ENCODE peak calls at places on chromosomes 16 and 17, in ten cellular contexts. Y is sigmoid colon, P is GM12878, T is transverse colon, V is tibial nerve, Z is stomach, Q is esophagus muscularis mucosa, G is H1, W is A549, L is ovary. K is an unnamed sample.
A peak's percentile ranks its signal among the peaks of the same experiment; 100 is the strongest.

GRCh38 chr17:28967240-28968135 is 16.2 kb upstream of the PHF12 start:
- DNase-seq in T (no peak), L (no peak), W (no peak), Y (no peak), G (no peak), Z (no peak), Q (no peak), V (no peak), P (no peak), K (no peak)

GRCh38 chr16:86252596-86252995 is 257.7 kb upstream of the FOXF1 start:
- DNase-seq in G (peak; percentile 9), Y (no peak), L (no peak), P (no peak), T (peak; percentile 24), Q (no peak), V (no peak), Z (no peak), W (no peak), K (no peak)

GRCh38 chr16:89000207-89000959 is 23.4 kb upstream of the CBFA2T3 start:
- DNase-seq in Y (no peak), T (no peak), Q (no peak), V (no peak), L (no peak), P (no peak), W (no peak), Z (no peak), G (no peak), K (no peak)

GRCh38 chr16:3825103-3825502 is 55.4 kb downstream of the CREBBP start:
- DNase-seq in L (no peak), G (no peak), T (no peak), P (no peak), V (no peak), Z (no peak), Q (no peak), W (no peak), Y (no peak), K (no peak)

GRCh38 chr17:80872011-80872929 is 119.4 kb upstream of the CHMP6 start:
- DNase-seq in T (no peak), P (no peak), L (no peak), V (no peak), Y (peak; percentile 50), Q (no peak), G (no peak), Z (no peak), W (no peak), K (no peak)

GRCh38 chr17:82113422-82113821 is 15.4 kb upstream of the FASN start:
- DNase-seq in P (no peak), L (no peak), T (no peak), Y (no peak), V (no peak), G (no peak), Q (no peak), Z (no peak), W (no peak), K (no peak)

GRCh38 chr16:6124136-6124535 is 1026.5 kb upstream of the EEF2KMT start:
- DNase-seq in P (no peak), L (no peak), T (no peak), V (no peak), Y (no peak), G (no peak), W (no peak), Q (peak; percentile 21), Z (no peak), K (no peak)

GRCh38 chr17:10776372-10776771 is 27.5 kb downstream of the TMEM238L start:
- DNase-seq in W (no peak), G (no peak), Y (peak; percentile 5), L (no peak), P (no peak), Q (no peak), T (no peak), V (no peak), Z (no peak), K (no peak)

GRCh38 chr17:81924557-81925532 is 2.7 kb downstream of the MAFG start:
- DNase-seq in G (no peak), Q (no peak), T (no peak), W (no peak), V (no peak), Z (no peak), P (no peak), L (no peak), Y (no peak), K (no peak)

GRCh38 chr17:50212121-50212843 is 10.9 kb upstream of the COL1A1 start:
- DNase-seq in V (peak; percentile 17), Q (no peak), Z (no peak), Y (peak; percentile 91), L (peak; percentile 73), W (no peak), P (no peak), G (no peak), T (peak; percentile 41), K (no peak)

GRCh38 chr17:17105976-17106375 is 63.7 kb downstream of the MPRIP start:
- DNase-seq in Q (no peak), V (no peak), T (no peak), G (no peak), L (no peak), W (no peak), Y (no peak), P (no peak), Z (no peak), K (no peak)

GRCh38 chr17:69012895-69013805 is 47.6 kb downstream of the ABCA9 start:
- DNase-seq in W (no peak), T (no peak), Z (no peak), Q (no peak), G (no peak), L (no peak), P (no peak), V (no peak), Y (no peak), K (no peak)

GRCh38 chr17:72946126-72946525 is 146.4 kb downstream of the SLC39A11 start:
- DNase-seq in P (no peak), Y (no peak), G (no peak), L (no peak), Q (no peak), T (no peak), V (no peak), W (no peak), Z (no peak), K (no peak)

GRCh38 chr17:59366773-59367656 is 35.6 kb downstream of the YPEL2 start:
- DNase-seq in W (no peak), L (peak; percentile 48), Q (no peak), T (peak; percentile 77), P (no peak), Z (peak; percentile 89), G (no peak), Y (peak; percentile 74), V (no peak), K (no peak)

GRCh38 chr17:12627776-12628491 is 37.8 kb upstream of the MYOCD start:
- DNase-seq in Z (no peak), Q (no peak), T (no peak), W (no peak), Y (no peak), V (no peak), G (no peak), L (no peak), P (no peak), K (no peak)

DNA sequence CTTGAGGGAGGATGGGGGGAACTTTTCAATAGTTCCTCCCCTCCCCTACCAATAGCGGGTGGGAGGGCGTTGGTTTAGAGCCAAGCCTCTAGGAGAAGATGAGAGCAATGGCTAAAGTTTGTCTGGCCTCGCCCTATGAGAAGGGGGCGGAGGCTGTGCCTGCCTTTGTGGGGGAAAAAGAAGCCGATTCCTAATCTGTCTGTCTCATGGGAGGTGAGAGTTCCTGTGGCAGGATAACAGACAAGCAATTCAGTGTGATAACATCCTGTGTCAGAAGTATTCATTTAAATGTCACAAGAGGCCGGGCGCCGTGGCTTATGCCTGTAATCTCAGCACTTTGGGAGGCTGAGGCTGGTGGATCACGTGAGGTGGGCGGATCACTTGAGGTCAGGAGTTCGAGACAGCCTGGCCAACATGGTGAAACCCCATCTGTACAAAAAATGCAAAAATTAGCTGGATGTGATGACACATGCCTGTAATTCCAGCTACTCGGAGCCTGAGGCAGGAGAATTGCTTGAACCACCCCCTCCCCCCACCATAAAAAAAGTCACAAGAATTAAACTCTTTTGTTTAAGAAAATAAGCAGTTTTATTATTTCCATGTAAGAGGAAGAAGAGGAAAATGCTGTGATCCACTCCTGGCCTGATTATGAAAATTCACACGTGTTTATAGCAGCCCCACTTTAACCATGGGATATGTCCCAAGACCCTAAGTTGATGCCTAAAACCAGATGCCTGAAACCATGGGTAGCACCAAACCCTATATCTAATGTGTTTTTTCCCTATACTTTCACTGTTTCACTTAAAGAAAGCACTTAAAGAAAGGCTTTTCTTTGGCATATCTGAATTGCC is 1.7 kb downstream of the SLFN5 start:
- DNase-seq in Y (peak; percentile 92), V (peak; percentile 85), P (no peak), Q (peak; percentile 95), T (peak; percentile 68), G (no peak), L (peak; percentile 33), Z (peak; percentile 66), W (peak; percentile 34), K (peak; percentile 94)
- TF ChIP-seq EP300 in Y (no peak), V (no peak), P (no peak), Q (no peak), T (no peak), G (no peak), L (peak; percentile 22), Z (no peak), W (no peak), K (no peak)

DNA sequence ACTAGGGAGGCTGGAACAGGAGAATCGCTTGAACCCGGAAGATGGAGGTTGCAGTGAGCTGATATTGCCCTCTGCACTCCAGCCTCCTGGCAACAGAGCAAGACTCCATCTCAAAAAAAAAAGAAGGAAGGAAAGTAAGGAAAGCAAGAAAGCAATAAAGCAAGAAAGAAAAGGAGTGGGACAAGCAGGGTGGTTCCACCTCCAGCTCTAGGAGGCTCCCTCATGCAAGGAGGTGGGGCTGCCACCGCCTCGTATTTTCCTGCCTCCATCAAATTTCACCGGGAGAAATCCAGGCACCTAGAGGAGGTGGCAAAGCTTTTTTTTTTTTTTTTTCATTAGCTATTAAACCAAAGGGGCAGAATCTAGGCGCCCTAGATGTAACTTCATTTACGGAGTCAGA is 1.0 kb downstream of the CYB561 start:
- DNase-seq in L (no peak), G (no peak), T (peak; percentile 21), W (no peak), Q (no peak), Y (no peak), Z (no peak), V (no peak), P (no peak), K (no peak)
- H3K4me3 ChIP-seq in L (no peak overlapping the region), G (peak overlapping the region; percentile 53), T (peak overlapping the region; percentile 54), W (peak overlapping the region; percentile 69), Q (peak overlapping the region; percentile 83), Y (peak overlapping the region; percentile 71), Z (peak overlapping the region; percentile 61), V (no peak overlapping the region), P (no peak overlapping the region), K (peak overlapping the region; percentile 86)

DNA sequence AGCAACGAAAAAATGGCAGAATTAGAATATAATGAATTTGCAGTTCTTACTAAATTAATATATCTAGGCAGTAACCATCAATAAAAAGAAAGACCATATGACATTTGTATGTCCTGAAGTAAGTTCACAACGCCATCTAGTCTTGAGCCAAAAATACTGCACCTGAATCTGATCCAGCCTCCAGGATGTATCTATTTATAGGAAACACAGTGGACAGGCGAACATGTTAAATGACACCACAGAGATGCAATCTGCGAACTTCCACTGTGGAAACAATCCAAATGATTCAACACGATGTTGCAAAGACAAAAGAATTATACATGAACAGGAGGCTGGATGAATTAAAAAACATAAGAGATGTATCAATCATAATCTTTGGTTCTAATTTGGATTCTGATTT is 197.6 kb downstream of the CDH13 start:
- DNase-seq in Z (no peak), T (no peak), W (no peak), Q (no peak), Y (no peak), V (no peak), P (no peak), G (no peak), L (no peak), K (no peak)
- H3K4me1 ChIP-seq in Z (no peaks in the 10 kb centered on the region), T (no peaks in the 10 kb centered on the region), W (no peaks in the 10 kb centered on the region), Q (no peaks in the 10 kb centered on the region), Y (no peaks in the 10 kb centered on the region), V (no peaks in the 10 kb centered on the region), P (no peaks in the 10 kb centered on the region), G (no peaks in the 10 kb centered on the region), L (no peaks in the 10 kb centered on the region), K (no peaks in the 10 kb centered on the region)

GRCh38 chr17:49209061-49209571 is 1.3 kb downstream of the GNGT2 start:
- DNase-seq in Y (no peak), W (no peak), T (no peak), L (no peak), G (no peak), Z (no peak), V (no peak), P (no peak), Q (no peak), K (no peak)
- TF ChIP-seq EP300 in Y (no peak), W (no peak), T (no peak), L (no peak), G (no peak), Z (no peak), V (no peak), P (no peak), Q (no peak), K (no peak)

K was measured in suprapubic skin.